ENCODE peak calls at places on chromosomes 16 and 17, in nine cellular contexts. K is stimulated activated CD4-positive, alpha-beta T cell treated with anti-CD3 and anti-CD28 coated beads, Interleukin-15, amount 100 ng/mL, for 1 hour; Z is cardiac muscle cell; P is activated gamma-delta T cell treated with anti-CD3 and anti-CD28 coated beads, Interleukin-2, amount 50 U/mL, for 16 hours; F is effector CD4-positive, alpha-beta T cell; E is substantia nigra; O is neural crest cell; A is fibroblast of the conjunctiva; D is C1 segment of cervical spinal cord. U is an unnamed sample.

GRCh38 chr17:28406478-28406824 is 439 bp upstream of the SLC46A1 start:
- DNase-seq in Z (no peak), P (no peak), O (no peak), F (no peak), E (no peak), K (no peak), A (no peak), D (no peak), U (no peak)

GRCh38 chr16:58533751-58534470 is 18.6 kb downstream of the SETD6 start:
- DNase-seq in P (no peak), A (no peak), F (no peak), Z (peak; percentile 14), K (no peak), O (no peak), E (no peak), D (no peak), U (no peak)

GRCh38 chr17:60573139-60573975 is 26.6 kb upstream of the PPM1D start:
- DNase-seq in E (no peak), A (no peak), F (no peak), Z (peak; percentile 88), P (no peak), D (no peak), K (no peak), O (no peak), U (no peak)

GRCh38 chr17:21375757-21376584 is at the start of gene KCNJ12:
- DNase-seq in E (no peak), D (no peak), F (no peak), P (no peak), O (peak; percentile 33), K (no peak), Z (peak; percentile 38), A (no peak), U (no peak)

GRCh38 chr16:85080923-85081498 is 31.3 kb downstream of the CIBAR2 start:
- DNase-seq in A (no peak), E (no peak), O (no peak), P (no peak), Z (no peak), D (no peak), K (no peak), F (no peak), U (no peak)

GRCh38 chr16:11562941-11563340 is 23.8 kb downstream of the LITAF start:
- DNase-seq in D (no peak), K (no peak), F (no peak), Z (no peak), A (no peak), P (no peak), E (no peak), O (no peak), U (no peak)

GRCh38 chr17:76368545-76368944 is 14.8 kb upstream of the PRPSAP1 start:
- DNase-seq in F (no peak), D (no peak), E (no peak), O (no peak), P (no peak), K (no peak), Z (peak; percentile 53), A (no peak), U (no peak)

GRCh38 chr16:31356566-31357323 is 1.8 kb downstream of the ITGAX start:
- DNase-seq in O (no peak), E (no peak), D (no peak), P (no peak), Z (no peak), A (no peak), F (no peak), K (no peak), U (no peak)

GRCh38 chr17:59154335-59154720 is 658 bp downstream of the SKA2 start:
- DNase-seq in A (no peak), P (peak; percentile 4), F (peak; percentile 17), K (peak; percentile 5), D (no peak), Z (peak; percentile 62), O (peak; percentile 37), E (peak; percentile 51), U (no peak)

GRCh38 chr16:85445779-85446222 is 167.3 kb upstream of the GSE1 start:
- DNase-seq in O (no peak), D (peak; percentile 52), K (no peak), A (no peak), Z (no peak), E (no peak), F (no peak), P (no peak), U (no peak)

GRCh38 chr16:79656537-79657115 is 56.1 kb upstream of the MAF start:
- DNase-seq in O (no peak), F (no peak), P (no peak), Z (no peak), E (no peak), D (no peak), A (no peak), K (no peak), U (no peak)

GRCh38 chr17:60086822-60087591 is 8.3 kb upstream of the HEATR6 start:
- DNase-seq in O (no peak), D (no peak), F (no peak), A (no peak), Z (peak; percentile 38), P (no peak), E (no peak), K (no peak), U (no peak)

GRCh38 chr17:3475812-3476686 is at the start of gene ASPA:
- DNase-seq in Z (no peak), P (no peak), F (no peak), D (no peak), E (no peak), A (peak; percentile 12), K (no peak), O (no peak), U (no peak)

GRCh38 chr17:10316986-10317834 is 55.6 kb downstream of the MYH13 start:
- DNase-seq in F (no peak), O (peak; percentile 50), E (no peak), K (no peak), Z (peak; percentile 78), P (peak; percentile 2), D (peak; percentile 25), A (peak; percentile 40), U (no peak)

GRCh38 chr17:74417178-74418045 is 14.5 kb upstream of the GPRC5C start:
- DNase-seq in D (no peak), F (no peak), A (no peak), E (no peak), K (no peak), Z (peak; percentile 40), O (no peak), P (no peak), U (no peak)

GRCh38 chr17:57838857-57839570 is 10.8 kb downstream of the MRPS23 start:
- DNase-seq in A (no peak), P (no peak), E (no peak), O (no peak), K (no peak), D (no peak), Z (no peak), F (no peak), U (no peak)

GRCh38 chr16:82993415-82993814 is 366.6 kb downstream of the CDH13 start:
- DNase-seq in D (no peak), O (no peak), F (no peak), E (no peak), K (no peak), Z (no peak), A (no peak), P (no peak), U (no peak)

GRCh38 chr16:29791845-29792797 is 1.6 kb downstream of the KIF22 start:
- DNase-seq in O (no peak), A (no peak), F (no peak), Z (no peak), D (no peak), K (no peak), E (no peak), P (no peak), U (no peak)

GRCh38 chr17:58338907-58339774 is 10.5 kb upstream of the TSPOAP1 start:
- DNase-seq in P (no peak), Z (peak; percentile 87), K (no peak), O (no peak), D (peak; percentile 43), F (no peak), E (no peak), A (no peak), U (no peak)

GRCh38 chr16:29862383-29862883 is 593 bp downstream of the CDIPT start:
- DNase-seq in D (peak; percentile 50), O (no peak), E (no peak), Z (peak; percentile 27), A (no peak), F (no peak), K (no peak), P (no peak), U (no peak)

GRCh38 chr16:81491522-81492188 is 47.0 kb downstream of the CMIP start:
- DNase-seq in P (no peak), K (no peak), A (no peak), D (no peak), F (no peak), E (no peak), O (no peak), Z (peak; percentile 49), U (no peak)

GRCh38 chr16:6573577-6573976 is 759.1 kb upstream of the RBFOX1 start:
- DNase-seq in K (no peak), P (no peak), E (peak; percentile 53), O (peak; percentile 28), F (no peak), A (no peak), Z (no peak), D (peak; percentile 66), U (no peak)

GRCh38 chr16:14350626-14351025 is 279.4 kb downstream of the PARN start:
- DNase-seq in A (no peak), F (no peak), O (no peak), Z (no peak), K (no peak), D (no peak), E (no peak), P (no peak), U (no peak)

GRCh38 chr16:89143911-89144675 is 27.5 kb upstream of the CDH15 start:
- DNase-seq in F (no peak), O (no peak), Z (no peak), A (no peak), P (no peak), E (no peak), D (no peak), K (no peak), U (no peak)

GRCh38 chr17:7323731-7324437 is 5.3 kb downstream of the NEURL4 start:
- DNase-seq in F (peak; percentile 55), E (no peak), D (peak; percentile 23), K (peak; percentile 51), O (peak; percentile 77), Z (peak; percentile 40), P (no peak), A (no peak), U (no peak)

GRCh38 chr16:88686439-88687253 is at the start of gene SNAI3:
- DNase-seq in A (no peak), F (peak; percentile 78), K (peak; percentile 82), Z (peak; percentile 56), P (peak; percentile 71), O (peak; percentile 69), E (peak; percentile 16), D (peak; percentile 77), U (no peak)

GRCh38 chr16:79093554-79093967 is 507.0 kb downstream of the MAF start:
- DNase-seq in O (no peak), D (peak; percentile 19), A (no peak), Z (no peak), F (peak; percentile 23), P (peak; percentile 16), K (no peak), E (no peak), U (no peak)

GRCh38 chr16:5066511-5066910 is 755 bp upstream of the C16orf89 start:
- DNase-seq in F (no peak), D (no peak), P (no peak), Z (no peak), K (no peak), E (no peak), O (no peak), A (no peak), U (no peak)

GRCh38 chr16:66913081-66913480 is 5.6 kb downstream of the CDH16 start:
- DNase-seq in O (no peak), D (no peak), K (no peak), Z (no peak), P (no peak), A (no peak), F (no peak), E (no peak), U (no peak)